ENCODE peak calls at places on chromosomes 16 and 17, in five cellular contexts. One of them, this sample, is unnamed.

GRCh38 chr17:80103061-80103481 is 1.7 kb downstream of the GAA start:
- DNase-seq in RWPE1: peak
- DNase-seq in frontal cortex: no peak
- DNase-seq in iPS-NIHi11: no peak
- DNase-seq in activated T-helper 1 cell treated with anti-CD3 and anti-CD28 coated beads, Interleukin-12 subunit alpha, Interleukin-12 subunit beta, Interleukin-2, Interleukin-4 antibody, amounts not matched to agents 30 ng/mL and 10 ng/mL and 1 ng/mL, durations not matched to agents 14 hours and 24 hours and 36 hours: no peak
- DNase-seq in this sample: no peak

GRCh38 chr16:88558457-88559442 is 11.5 kb upstream of the ZC3H18 start:
- DNase-seq in RWPE1: peak
- DNase-seq in frontal cortex: peak
- DNase-seq in iPS-NIHi11: peak
- DNase-seq in activated T-helper 1 cell treated with anti-CD3 and anti-CD28 coated beads, Interleukin-12 subunit alpha, Interleukin-12 subunit beta, Interleukin-2, Interleukin-4 antibody, amounts not matched to agents 30 ng/mL and 10 ng/mL and 1 ng/mL, durations not matched to agents 14 hours and 24 hours and 36 hours: no peak
- DNase-seq in this sample: no peak

GRCh38 chr17:81287155-81287554 is 8.0 kb downstream of the SLC38A10 start:
- DNase-seq in RWPE1: no peak
- DNase-seq in frontal cortex: no peak
- DNase-seq in iPS-NIHi11: no peak
- DNase-seq in activated T-helper 1 cell treated with anti-CD3 and anti-CD28 coated beads, Interleukin-12 subunit alpha, Interleukin-12 subunit beta, Interleukin-2, Interleukin-4 antibody, amounts not matched to agents 30 ng/mL and 10 ng/mL and 1 ng/mL, durations not matched to agents 14 hours and 24 hours and 36 hours: no peak
- DNase-seq in this sample: no peak

GRCh38 chr17:59804910-59805381 is 87.8 kb downstream of the TUBD1 start:
- DNase-seq in RWPE1: no peak
- DNase-seq in frontal cortex: no peak
- DNase-seq in iPS-NIHi11: no peak
- DNase-seq in activated T-helper 1 cell treated with anti-CD3 and anti-CD28 coated beads, Interleukin-12 subunit alpha, Interleukin-12 subunit beta, Interleukin-2, Interleukin-4 antibody, amounts not matched to agents 30 ng/mL and 10 ng/mL and 1 ng/mL, durations not matched to agents 14 hours and 24 hours and 36 hours: no peak
- DNase-seq in this sample: no peak

GRCh38 chr16:21097151-21097550 is 53.5 kb downstream of the DNAH3 start:
- DNase-seq in RWPE1: no peak
- DNase-seq in frontal cortex: no peak
- DNase-seq in iPS-NIHi11: no peak
- DNase-seq in activated T-helper 1 cell treated with anti-CD3 and anti-CD28 coated beads, Interleukin-12 subunit alpha, Interleukin-12 subunit beta, Interleukin-2, Interleukin-4 antibody, amounts not matched to agents 30 ng/mL and 10 ng/mL and 1 ng/mL, durations not matched to agents 14 hours and 24 hours and 36 hours: no peak
- DNase-seq in this sample: no peak

GRCh38 chr17:1036171-1036844 is 39.4 kb downstream of the TIMM22 start:
- DNase-seq in RWPE1: no peak
- DNase-seq in frontal cortex: no peak
- DNase-seq in iPS-NIHi11: no peak
- DNase-seq in activated T-helper 1 cell treated with anti-CD3 and anti-CD28 coated beads, Interleukin-12 subunit alpha, Interleukin-12 subunit beta, Interleukin-2, Interleukin-4 antibody, amounts not matched to agents 30 ng/mL and 10 ng/mL and 1 ng/mL, durations not matched to agents 14 hours and 24 hours and 36 hours: no peak
- DNase-seq in this sample: no peak

GRCh38 chr16:964696-965395 is 5.9 kb downstream of the LMF1 start:
- DNase-seq in RWPE1: no peak
- DNase-seq in frontal cortex: no peak
- DNase-seq in iPS-NIHi11: no peak
- DNase-seq in activated T-helper 1 cell treated with anti-CD3 and anti-CD28 coated beads, Interleukin-12 subunit alpha, Interleukin-12 subunit beta, Interleukin-2, Interleukin-4 antibody, amounts not matched to agents 30 ng/mL and 10 ng/mL and 1 ng/mL, durations not matched to agents 14 hours and 24 hours and 36 hours: peak
- DNase-seq in this sample: no peak

GRCh38 chr17:13784466-13784865 is 182.7 kb upstream of the HS3ST3A1 start:
- DNase-seq in RWPE1: no peak
- DNase-seq in frontal cortex: no peak
- DNase-seq in iPS-NIHi11: no peak
- DNase-seq in activated T-helper 1 cell treated with anti-CD3 and anti-CD28 coated beads, Interleukin-12 subunit alpha, Interleukin-12 subunit beta, Interleukin-2, Interleukin-4 antibody, amounts not matched to agents 30 ng/mL and 10 ng/mL and 1 ng/mL, durations not matched to agents 14 hours and 24 hours and 36 hours: no peak
- DNase-seq in this sample: no peak

GRCh38 chr16:49588061-49588460 is 214.5 kb downstream of the C16orf78 start:
- DNase-seq in RWPE1: no peak
- DNase-seq in frontal cortex: no peak
- DNase-seq in iPS-NIHi11: no peak
- DNase-seq in activated T-helper 1 cell treated with anti-CD3 and anti-CD28 coated beads, Interleukin-12 subunit alpha, Interleukin-12 subunit beta, Interleukin-2, Interleukin-4 antibody, amounts not matched to agents 30 ng/mL and 10 ng/mL and 1 ng/mL, durations not matched to agents 14 hours and 24 hours and 36 hours: no peak
- DNase-seq in this sample: no peak

GRCh38 chr17:47763913-47764582 is 31.0 kb downstream of the TBX21 start:
- DNase-seq in RWPE1: no peak
- DNase-seq in frontal cortex: no peak
- DNase-seq in iPS-NIHi11: no peak
- DNase-seq in activated T-helper 1 cell treated with anti-CD3 and anti-CD28 coated beads, Interleukin-12 subunit alpha, Interleukin-12 subunit beta, Interleukin-2, Interleukin-4 antibody, amounts not matched to agents 30 ng/mL and 10 ng/mL and 1 ng/mL, durations not matched to agents 14 hours and 24 hours and 36 hours: no peak
- DNase-seq in this sample: no peak

GRCh38 chr17:44918006-44918405 is 2.7 kb upstream of the GFAP start:
- DNase-seq in RWPE1: no peak
- DNase-seq in frontal cortex: no peak
- DNase-seq in iPS-NIHi11: no peak
- DNase-seq in activated T-helper 1 cell treated with anti-CD3 and anti-CD28 coated beads, Interleukin-12 subunit alpha, Interleukin-12 subunit beta, Interleukin-2, Interleukin-4 antibody, amounts not matched to agents 30 ng/mL and 10 ng/mL and 1 ng/mL, durations not matched to agents 14 hours and 24 hours and 36 hours: no peak
- DNase-seq in this sample: no peak